ENCODE peak calls at places on chromosomes 16 and 17, in five cellular contexts. One of them, this sample, is unnamed.

GRCh38 chr16:85750827-85751641 is at the start of gene C16orf74:
- DNase-seq in upper lobe of right lung: peak; percentile 76
- DNase-seq in CD4-positive, CD25-positive, alpha-beta regulatory T cell: no peak
- DNase-seq in uterus: peak; percentile 26
- DNase-seq in endodermal cell: peak; percentile 83
- DNase-seq in this sample: peak; percentile 63

GRCh38 chr16:88650749-88651275 is at the start of gene CYBA:
- DNase-seq in uterus: peak; percentile 36
- DNase-seq in upper lobe of right lung: peak; percentile 89
- DNase-seq in endodermal cell: peak; percentile 94
- DNase-seq in CD4-positive, CD25-positive, alpha-beta regulatory T cell: peak; percentile 89
- DNase-seq in this sample: peak; percentile 87

GRCh38 chr16:11597737-11598136 is 11.0 kb upstream of the LITAF start:
- DNase-seq in CD4-positive, CD25-positive, alpha-beta regulatory T cell: no peak
- DNase-seq in endodermal cell: no peak
- DNase-seq in upper lobe of right lung: peak; percentile 52
- DNase-seq in uterus: peak; percentile 50
- DNase-seq in this sample: no peak

GRCh38 chr17:79804856-79805696 is 8.2 kb upstream of the CBX8 start:
- DNase-seq in endodermal cell: no peak
- DNase-seq in uterus: no peak
- DNase-seq in upper lobe of right lung: no peak
- DNase-seq in CD4-positive, CD25-positive, alpha-beta regulatory T cell: no peak
- DNase-seq in this sample: no peak

GRCh38 chr16:57999971-58000705 is at the start of gene ZNF319:
- DNase-seq in upper lobe of right lung: no peak
- DNase-seq in endodermal cell: peak; percentile 63
- DNase-seq in uterus: no peak
- DNase-seq in CD4-positive, CD25-positive, alpha-beta regulatory T cell: no peak
- DNase-seq in this sample: no peak

GRCh38 chr17:37570527-37571093 is 38.6 kb downstream of the SYNRG start:
- DNase-seq in CD4-positive, CD25-positive, alpha-beta regulatory T cell: peak; percentile 42
- DNase-seq in uterus: no peak
- DNase-seq in endodermal cell: peak; percentile 92
- DNase-seq in upper lobe of right lung: peak; percentile 66
- DNase-seq in this sample: no peak

GRCh38 chr16:20621406-20621805 is 45.2 kb upstream of the ACSM2B start:
- DNase-seq in uterus: no peak
- DNase-seq in endodermal cell: no peak
- DNase-seq in CD4-positive, CD25-positive, alpha-beta regulatory T cell: no peak
- DNase-seq in upper lobe of right lung: no peak
- DNase-seq in this sample: no peak

GRCh38 chr17:10585529-10585928 is 36.1 kb upstream of the MYH2 start:
- DNase-seq in uterus: no peak
- DNase-seq in CD4-positive, CD25-positive, alpha-beta regulatory T cell: no peak
- DNase-seq in upper lobe of right lung: no peak
- DNase-seq in endodermal cell: no peak
- DNase-seq in this sample: no peak

GRCh38 chr17:15516150-15516549 is 47.1 kb downstream of the TVP23C start:
- DNase-seq in endodermal cell: peak; percentile 27
- DNase-seq in uterus: no peak
- DNase-seq in upper lobe of right lung: no peak
- DNase-seq in CD4-positive, CD25-positive, alpha-beta regulatory T cell: no peak
- DNase-seq in this sample: no peak

GRCh38 chr17:76404256-76404655 is 19.8 kb downstream of the SPHK1 start:
- DNase-seq in uterus: no peak
- DNase-seq in upper lobe of right lung: no peak
- DNase-seq in endodermal cell: no peak
- DNase-seq in CD4-positive, CD25-positive, alpha-beta regulatory T cell: no peak
- DNase-seq in this sample: no peak
- H3K27ac ChIP-seq in uterus: no peak overlapping the region
- H3K27ac ChIP-seq in upper lobe of right lung: no peak overlapping the region
- H3K27ac ChIP-seq in endodermal cell: no peak overlapping the region
- H3K27ac ChIP-seq in CD4-positive, CD25-positive, alpha-beta regulatory T cell: no peak overlapping the region
- H3K27ac ChIP-seq in this sample: no peak overlapping the region

DNA sequence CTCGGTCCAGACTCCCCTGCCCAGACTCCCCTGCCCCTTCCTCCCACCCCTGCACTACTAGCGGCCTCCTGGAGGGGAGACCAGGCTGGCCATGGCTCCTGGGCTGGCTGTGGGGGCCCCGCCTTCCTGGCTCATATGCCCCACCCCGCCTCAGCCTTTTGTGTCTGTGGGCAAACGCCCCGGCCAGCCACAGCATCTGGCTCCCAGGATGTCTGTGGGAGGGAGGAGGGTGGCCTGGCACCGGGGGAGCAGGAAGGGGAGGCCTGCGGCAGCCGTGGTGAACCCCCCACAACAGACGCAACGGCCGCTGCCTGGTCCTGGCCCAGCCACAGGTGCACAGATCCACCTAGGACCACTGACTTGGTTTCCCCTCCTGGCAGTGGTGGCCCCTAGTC is 32.9 kb downstream of the BAHCC1 start:
- DNase-seq in uterus: no peak
- DNase-seq in endodermal cell: no peak
- DNase-seq in upper lobe of right lung: no peak
- DNase-seq in CD4-positive, CD25-positive, alpha-beta regulatory T cell: no peak
- DNase-seq in this sample: no peak
- H3K4me1 ChIP-seq in uterus: peaks cover 30% of the 10 kb centered on the region
- H3K4me1 ChIP-seq in endodermal cell: peaks cover 3% of the 10 kb centered on the region
- H3K4me1 ChIP-seq in upper lobe of right lung: peaks cover 48% of the 10 kb centered on the region
- H3K4me1 ChIP-seq in CD4-positive, CD25-positive, alpha-beta regulatory T cell: peaks cover 37% of the 10 kb centered on the region
- H3K4me1 ChIP-seq in this sample: peaks cover 13% of the 10 kb centered on the region

GRCh38 chr17:58514795-58515157 is 338 bp upstream of the MTMR4 start:
- DNase-seq in endodermal cell: no peak
- DNase-seq in uterus: no peak
- DNase-seq in CD4-positive, CD25-positive, alpha-beta regulatory T cell: no peak
- DNase-seq in upper lobe of right lung: no peak
- DNase-seq in this sample: no peak
- H3K27ac ChIP-seq in endodermal cell: no peak overlapping the region
- H3K27ac ChIP-seq in uterus: peak overlapping the region; percentile 84
- H3K27ac ChIP-seq in CD4-positive, CD25-positive, alpha-beta regulatory T cell: peak overlapping the region; percentile 35
- H3K27ac ChIP-seq in upper lobe of right lung: peak overlapping the region; percentile 65
- H3K27ac ChIP-seq in this sample: peak overlapping the region; percentile 81

GRCh38 chr17:73302189-73302588 is 9.6 kb downstream of the CDC42EP4 start:
- DNase-seq in endodermal cell: no peak
- DNase-seq in CD4-positive, CD25-positive, alpha-beta regulatory T cell: no peak
- DNase-seq in uterus: no peak
- DNase-seq in upper lobe of right lung: no peak
- DNase-seq in this sample: no peak
- H3K4me1 ChIP-seq in endodermal cell: peaks cover 29% of the 10 kb centered on the region
- H3K4me1 ChIP-seq in CD4-positive, CD25-positive, alpha-beta regulatory T cell: no peaks in the 10 kb centered on the region
- H3K4me1 ChIP-seq in uterus: peaks cover 12% of the 10 kb centered on the region
- H3K4me1 ChIP-seq in upper lobe of right lung: peaks cover 70% of the 10 kb centered on the region
- H3K4me1 ChIP-seq in this sample: no peaks in the 10 kb centered on the region

GRCh38 chr17:59513934-59514841 is 51.2 kb upstream of the DHX40 start:
- DNase-seq in uterus: peak; percentile 25
- DNase-seq in CD4-positive, CD25-positive, alpha-beta regulatory T cell: no peak
- DNase-seq in endodermal cell: no peak
- DNase-seq in upper lobe of right lung: peak; percentile 90
- DNase-seq in this sample: peak; percentile 66
- H3K27ac ChIP-seq in uterus: no peak overlapping the region
- H3K27ac ChIP-seq in CD4-positive, CD25-positive, alpha-beta regulatory T cell: no peak overlapping the region
- H3K27ac ChIP-seq in endodermal cell: peak overlapping the region; percentile 32
- H3K27ac ChIP-seq in upper lobe of right lung: peak overlapping the region; percentile 31
- H3K27ac ChIP-seq in this sample: no peak overlapping the region

GRCh38 chr16:29814592-29814991 is 1.4 kb upstream of the PAGR1 start:
- DNase-seq in uterus: no peak
- DNase-seq in upper lobe of right lung: no peak
- DNase-seq in CD4-positive, CD25-positive, alpha-beta regulatory T cell: no peak
- DNase-seq in endodermal cell: no peak
- DNase-seq in this sample: no peak
- H3K4me1 ChIP-seq in uterus: peaks cover 23% of the 10 kb centered on the region
- H3K4me1 ChIP-seq in upper lobe of right lung: peaks cover 50% of the 10 kb centered on the region
- H3K4me1 ChIP-seq in CD4-positive, CD25-positive, alpha-beta regulatory T cell: peaks cover 68% of the 10 kb centered on the region
- H3K4me1 ChIP-seq in endodermal cell: peaks cover 7% of the 10 kb centered on the region
- H3K4me1 ChIP-seq in this sample: no peaks in the 10 kb centered on the region

GRCh38 chr17:4187076-4187475 is 44.1 kb downstream of the CYB5D2 start:
- DNase-seq in endodermal cell: peak; percentile 88
- DNase-seq in upper lobe of right lung: no peak
- DNase-seq in CD4-positive, CD25-positive, alpha-beta regulatory T cell: no peak
- DNase-seq in uterus: peak; percentile 58
- DNase-seq in this sample: no peak
- H3K27ac ChIP-seq in endodermal cell: no peak overlapping the region
- H3K27ac ChIP-seq in upper lobe of right lung: no peak overlapping the region
- H3K27ac ChIP-seq in CD4-positive, CD25-positive, alpha-beta regulatory T cell: no peak overlapping the region
- H3K27ac ChIP-seq in uterus: peak overlapping the region; percentile 87
- H3K27ac ChIP-seq in this sample: no peak overlapping the region

DNA sequence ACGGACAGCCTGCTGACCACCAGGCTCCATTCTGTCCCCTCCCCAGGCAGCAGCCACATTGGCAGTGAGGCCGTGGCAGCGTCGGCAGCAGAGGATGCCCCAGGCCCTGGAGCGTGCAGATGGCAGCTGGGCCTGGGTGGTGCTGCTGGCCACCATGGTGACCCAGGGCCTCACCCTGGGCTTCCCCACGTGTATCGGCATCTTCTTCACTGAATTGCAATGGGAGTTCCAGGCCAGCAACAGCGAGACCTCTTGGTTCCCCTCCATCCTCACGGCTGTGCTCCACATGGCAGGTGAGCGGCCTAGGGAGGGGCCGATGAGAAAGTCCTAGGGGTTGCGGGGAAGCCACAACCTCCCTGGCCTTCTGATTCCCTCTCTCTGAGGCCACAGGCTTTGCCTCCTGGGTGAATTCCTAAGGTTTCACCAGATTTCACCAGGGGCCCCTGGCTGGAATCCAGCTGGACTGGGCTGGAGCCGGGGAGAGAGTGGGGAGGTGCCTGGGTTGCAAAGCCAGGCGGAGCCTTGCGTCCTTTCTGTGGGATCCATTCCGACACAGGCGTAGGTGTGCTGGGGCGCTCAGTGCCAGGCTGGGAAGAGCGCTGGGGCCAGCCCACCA is 5.9 kb downstream of the SLC16A5 start:
- DNase-seq in upper lobe of right lung: no peak
- DNase-seq in CD4-positive, CD25-positive, alpha-beta regulatory T cell: no peak
- DNase-seq in uterus: no peak
- DNase-seq in endodermal cell: no peak
- DNase-seq in this sample: no peak
- H3K4me1 ChIP-seq in upper lobe of right lung: peaks cover 58% of the 10 kb centered on the region
- H3K4me1 ChIP-seq in CD4-positive, CD25-positive, alpha-beta regulatory T cell: peaks cover 10% of the 10 kb centered on the region
- H3K4me1 ChIP-seq in uterus: peaks cover 2% of the 10 kb centered on the region
- H3K4me1 ChIP-seq in endodermal cell: peaks cover 3% of the 10 kb centered on the region
- H3K4me1 ChIP-seq in this sample: peaks cover 73% of the 10 kb centered on the region

GRCh38 chr17:78705071-78705470 is 77.0 kb downstream of the CYTH1 start:
- DNase-seq in CD4-positive, CD25-positive, alpha-beta regulatory T cell: no peak
- DNase-seq in upper lobe of right lung: no peak
- DNase-seq in endodermal cell: peak; percentile 34
- DNase-seq in uterus: no peak
- DNase-seq in this sample: no peak

GRCh38 chr17:78707016-78707415 is 75.1 kb downstream of the CYTH1 start:
- DNase-seq in uterus: no peak
- DNase-seq in CD4-positive, CD25-positive, alpha-beta regulatory T cell: no peak
- DNase-seq in endodermal cell: peak; percentile 13
- DNase-seq in upper lobe of right lung: no peak
- DNase-seq in this sample: no peak

GRCh38 chr17:78707923-78708322 is 74.2 kb downstream of the CYTH1 start:
- DNase-seq in uterus: no peak
- DNase-seq in CD4-positive, CD25-positive, alpha-beta regulatory T cell: no peak
- DNase-seq in upper lobe of right lung: no peak
- DNase-seq in endodermal cell: no peak
- DNase-seq in this sample: no peak

GRCh38 chr17:78704594-78704993 is 77.5 kb downstream of the CYTH1 start:
- DNase-seq in uterus: no peak
- DNase-seq in upper lobe of right lung: no peak
- DNase-seq in endodermal cell: peak; percentile 26
- DNase-seq in CD4-positive, CD25-positive, alpha-beta regulatory T cell: no peak
- DNase-seq in this sample: no peak

GRCh38 chr17:78706271-78706915 is 75.7 kb downstream of the CYTH1 start:
- DNase-seq in uterus: no peak
- DNase-seq in CD4-positive, CD25-positive, alpha-beta regulatory T cell: no peak
- DNase-seq in endodermal cell: peak; percentile 14
- DNase-seq in upper lobe of right lung: no peak
- DNase-seq in this sample: peak; percentile 46
- H3K27ac ChIP-seq in uterus: no peak overlapping the region
- H3K27ac ChIP-seq in CD4-positive, CD25-positive, alpha-beta regulatory T cell: no peak overlapping the region
- H3K27ac ChIP-seq in endodermal cell: no peak overlapping the region
- H3K27ac ChIP-seq in upper lobe of right lung: peak overlapping the region; percentile 9
- H3K27ac ChIP-seq in this sample: no peak overlapping the region

GRCh38 chr16:27378871-27379580 is 22.9 kb upstream of the IL21R start:
- DNase-seq in CD4-positive, CD25-positive, alpha-beta regulatory T cell: peak; percentile 65
- DNase-seq in upper lobe of right lung: no peak
- DNase-seq in uterus: no peak
- DNase-seq in endodermal cell: peak; percentile 39
- DNase-seq in this sample: no peak
- H3K4me1 ChIP-seq in CD4-positive, CD25-positive, alpha-beta regulatory T cell: peaks cover 35% of the 10 kb centered on the region
- H3K4me1 ChIP-seq in upper lobe of right lung: peaks cover 12% of the 10 kb centered on the region
- H3K4me1 ChIP-seq in uterus: no peaks in the 10 kb centered on the region
- H3K4me1 ChIP-seq in endodermal cell: no peaks in the 10 kb centered on the region
- H3K4me1 ChIP-seq in this sample: peaks cover 8% of the 10 kb centered on the region